ENCODE peak calls at places on chromosomes 16 and 17, in five cellular contexts. One of them, this sample, is unnamed.

GRCh38 chr17:69557339-69557738 is 142.8 kb downstream of the MAP2K6 start:
- DNase-seq in H1: no peak
- DNase-seq in HEK293T: no peak
- DNase-seq in NT2/D1: no peak
- DNase-seq in GM12878: no peak
- DNase-seq in this sample: no peak

GRCh38 chr17:2025622-2026309 is 632 bp upstream of the RTN4RL1 start:
- DNase-seq in NT2/D1: no peak
- DNase-seq in HEK293T: peak; percentile 65
- DNase-seq in GM12878: no peak
- DNase-seq in H1: peak; percentile 70
- DNase-seq in this sample: peak; percentile 60

GRCh38 chr17:45222273-45222993 is 748 bp downstream of the FMNL1 start:
- DNase-seq in NT2/D1: no peak
- DNase-seq in GM12878: no peak
- DNase-seq in HEK293T: no peak
- DNase-seq in H1: no peak
- DNase-seq in this sample: no peak

GRCh38 chr16:29900888-29901606 is 759 bp downstream of the ASPHD1 start:
- DNase-seq in H1: peak; percentile 58
- DNase-seq in NT2/D1: no peak
- DNase-seq in HEK293T: no peak
- DNase-seq in GM12878: no peak
- DNase-seq in this sample: no peak

GRCh38 chr17:67912088-67912487 is 84.2 kb downstream of the C17orf58 start:
- DNase-seq in H1: no peak
- DNase-seq in HEK293T: no peak
- DNase-seq in NT2/D1: no peak
- DNase-seq in GM12878: no peak
- DNase-seq in this sample: no peak

GRCh38 chr16:74759564-74759963 is 15.1 kb downstream of the FA2H start:
- DNase-seq in HEK293T: no peak
- DNase-seq in H1: no peak
- DNase-seq in NT2/D1: no peak
- DNase-seq in GM12878: no peak
- DNase-seq in this sample: no peak

GRCh38 chr16:56800355-56800754 is 64.7 kb upstream of the SLC12A3 start:
- DNase-seq in NT2/D1: no peak
- DNase-seq in HEK293T: no peak
- DNase-seq in GM12878: no peak
- DNase-seq in H1: no peak
- DNase-seq in this sample: peak; percentile 80

GRCh38 chr16:4746991-4747574 is 12.7 kb downstream of the DNAAF8 start:
- DNase-seq in H1: no peak
- DNase-seq in HEK293T: no peak
- DNase-seq in NT2/D1: no peak
- DNase-seq in GM12878: no peak
- DNase-seq in this sample: no peak

GRCh38 chr16:84175351-84176081 is 11.3 kb downstream of the TAF1C start:
- DNase-seq in H1: peak; percentile 90
- DNase-seq in NT2/D1: peak; percentile 43
- DNase-seq in HEK293T: peak; percentile 42
- DNase-seq in GM12878: peak; percentile 19
- DNase-seq in this sample: peak; percentile 65

GRCh38 chr17:39716073-39716818 is 14.1 kb downstream of the MIEN1 start:
- DNase-seq in H1: no peak
- DNase-seq in GM12878: no peak
- DNase-seq in HEK293T: no peak
- DNase-seq in NT2/D1: no peak
- DNase-seq in this sample: no peak

GRCh38 chr17:48992433-48992832 is 4.8 kb upstream of the IGF2BP1 start:
- DNase-seq in HEK293T: no peak
- DNase-seq in H1: no peak
- DNase-seq in GM12878: no peak
- DNase-seq in NT2/D1: no peak
- DNase-seq in this sample: no peak

GRCh38 chr16:83953796-83954576 is 946 bp downstream of the OSGIN1 start:
- DNase-seq in NT2/D1: no peak
- DNase-seq in GM12878: no peak
- DNase-seq in H1: no peak
- DNase-seq in HEK293T: peak; percentile 57
- DNase-seq in this sample: peak; percentile 73

GRCh38 chr17:39920218-39921210 is 2.1 kb upstream of the GSDMB start:
- DNase-seq in NT2/D1: no peak
- DNase-seq in GM12878: no peak
- DNase-seq in H1: no peak
- DNase-seq in HEK293T: no peak
- DNase-seq in this sample: no peak

GRCh38 chr16:19481769-19482168 is 40.1 kb downstream of the GDE1 start:
- DNase-seq in H1: no peak
- DNase-seq in NT2/D1: no peak
- DNase-seq in HEK293T: no peak
- DNase-seq in GM12878: no peak
- DNase-seq in this sample: no peak

GRCh38 chr17:28948342-28948741 is 3.0 kb downstream of the PHF12 start:
- DNase-seq in H1: no peak
- DNase-seq in GM12878: no peak
- DNase-seq in HEK293T: no peak
- DNase-seq in NT2/D1: no peak
- DNase-seq in this sample: no peak

GRCh38 chr17:28944862-28945741 is 6.2 kb downstream of the PHF12 start:
- DNase-seq in HEK293T: no peak
- DNase-seq in H1: no peak
- DNase-seq in GM12878: no peak
- DNase-seq in NT2/D1: no peak
- DNase-seq in this sample: no peak

GRCh38 chr17:28944343-28944742 is 7.0 kb downstream of the PHF12 start:
- DNase-seq in HEK293T: no peak
- DNase-seq in H1: no peak
- DNase-seq in GM12878: no peak
- DNase-seq in NT2/D1: no peak
- DNase-seq in this sample: no peak

GRCh38 chr17:28947639-28948038 is 3.7 kb downstream of the PHF12 start:
- DNase-seq in H1: no peak
- DNase-seq in HEK293T: no peak
- DNase-seq in NT2/D1: no peak
- DNase-seq in GM12878: no peak
- DNase-seq in this sample: no peak

GRCh38 chr17:28946239-28946638 is 5.1 kb downstream of the PHF12 start:
- DNase-seq in H1: no peak
- DNase-seq in GM12878: no peak
- DNase-seq in HEK293T: no peak
- DNase-seq in NT2/D1: no peak
- DNase-seq in this sample: no peak
- TF ChIP-seq SUZ12 in H1: no peak
- TF ChIP-seq SUZ12 in GM12878: no peak
- TF ChIP-seq SUZ12 in HEK293T: no peak
- TF ChIP-seq SUZ12 in NT2/D1: no peak
- TF ChIP-seq SUZ12 in this sample: no peak

GRCh38 chr16:79284760-79285159 is 315.8 kb downstream of the MAF start:
- DNase-seq in GM12878: no peak
- DNase-seq in H1: no peak
- DNase-seq in HEK293T: no peak
- DNase-seq in NT2/D1: no peak
- DNase-seq in this sample: no peak

GRCh38 chr16:79283578-79283977 is 317.0 kb downstream of the MAF start:
- DNase-seq in H1: no peak
- DNase-seq in GM12878: no peak
- DNase-seq in HEK293T: no peak
- DNase-seq in NT2/D1: no peak
- DNase-seq in this sample: no peak

GRCh38 chr16:79287424-79287917 is 313.1 kb downstream of the MAF start:
- DNase-seq in H1: no peak
- DNase-seq in NT2/D1: no peak
- DNase-seq in GM12878: no peak
- DNase-seq in HEK293T: no peak
- DNase-seq in this sample: no peak

GRCh38 chr16:79288046-79288445 is 312.5 kb downstream of the MAF start:
- DNase-seq in NT2/D1: no peak
- DNase-seq in H1: no peak
- DNase-seq in GM12878: no peak
- DNase-seq in HEK293T: no peak
- DNase-seq in this sample: no peak

GRCh38 chr16:79286646-79287423 is 313.7 kb downstream of the MAF start:
- DNase-seq in H1: no peak
- DNase-seq in HEK293T: no peak
- DNase-seq in GM12878: peak; percentile 49
- DNase-seq in NT2/D1: no peak
- DNase-seq in this sample: no peak
- TF ChIP-seq SUZ12 in H1: no peak
- TF ChIP-seq SUZ12 in HEK293T: no peak
- TF ChIP-seq SUZ12 in GM12878: no peak
- TF ChIP-seq SUZ12 in NT2/D1: no peak
- TF ChIP-seq SUZ12 in this sample: no peak

GRCh38 chr17:56173958-56174357 is 20.7 kb downstream of the ANKFN1 start:
- DNase-seq in GM12878: no peak
- DNase-seq in H1: no peak
- DNase-seq in HEK293T: no peak
- DNase-seq in NT2/D1: no peak
- DNase-seq in this sample: no peak
- TF ChIP-seq SUZ12 in GM12878: no peak
- TF ChIP-seq SUZ12 in H1: no peak
- TF ChIP-seq SUZ12 in HEK293T: no peak
- TF ChIP-seq SUZ12 in NT2/D1: no peak
- TF ChIP-seq SUZ12 in this sample: no peak

GRCh38 chr17:81666342-81667191 is at the start of the genes CCDC137 and OXLD1:
- DNase-seq in GM12878: peak; percentile 76
- DNase-seq in H1: peak; percentile 93
- DNase-seq in NT2/D1: peak; percentile 87
- DNase-seq in HEK293T: peak; percentile 98
- DNase-seq in this sample: peak; percentile 94

GRCh38 chr17:81664051-81664470 is 2.3 kb downstream of the OXLD1 start:
- DNase-seq in NT2/D1: no peak
- DNase-seq in HEK293T: no peak
- DNase-seq in H1: no peak
- DNase-seq in GM12878: no peak
- DNase-seq in this sample: no peak

GRCh38 chr17:81667754-81668153 is 1.2 kb downstream of the CCDC137 start:
- DNase-seq in NT2/D1: no peak
- DNase-seq in HEK293T: peak; percentile 67
- DNase-seq in H1: no peak
- DNase-seq in GM12878: no peak
- DNase-seq in this sample: no peak

GRCh38 chr17:81666092-81666341 is 388 bp downstream of the OXLD1 start:
- DNase-seq in GM12878: no peak
- DNase-seq in HEK293T: no peak
- DNase-seq in H1: no peak
- DNase-seq in NT2/D1: no peak
- DNase-seq in this sample: peak; percentile 36

GRCh38 chr17:81665205-81666091 is 957 bp downstream of the OXLD1 start:
- DNase-seq in H1: no peak
- DNase-seq in NT2/D1: no peak
- DNase-seq in GM12878: no peak
- DNase-seq in HEK293T: peak; percentile 53
- DNase-seq in this sample: peak; percentile 47
- TF ChIP-seq SUZ12 in H1: no peak
- TF ChIP-seq SUZ12 in NT2/D1: no peak
- TF ChIP-seq SUZ12 in GM12878: no peak
- TF ChIP-seq SUZ12 in HEK293T: no peak
- TF ChIP-seq SUZ12 in this sample: no peak

DNA sequence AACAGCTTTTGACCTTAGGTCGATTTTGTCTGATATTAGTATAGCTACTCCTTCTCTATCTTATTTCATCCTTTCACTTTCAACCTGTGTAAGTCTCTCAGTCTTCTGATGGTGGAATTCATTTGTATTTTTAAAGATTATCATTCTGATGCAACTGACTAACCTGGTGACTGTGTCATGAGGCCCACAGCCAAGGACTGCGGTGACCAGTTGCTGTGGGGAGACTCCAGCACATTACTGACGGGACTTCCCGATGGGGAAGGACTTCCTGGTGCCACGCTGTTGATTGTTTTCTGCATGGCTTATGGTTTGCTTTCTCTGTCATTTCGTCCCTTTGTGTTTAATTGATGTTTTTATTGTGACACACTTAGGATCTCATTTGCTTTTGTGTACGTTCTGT is 34.2 kb downstream of the RMI2 start:
- DNase-seq in HEK293T: no peak
- DNase-seq in NT2/D1: no peak
- DNase-seq in GM12878: peak; percentile 71
- DNase-seq in H1: no peak
- DNase-seq in this sample: no peak
- TF ChIP-seq SUZ12 in HEK293T: no peak
- TF ChIP-seq SUZ12 in NT2/D1: no peak
- TF ChIP-seq SUZ12 in GM12878: no peak
- TF ChIP-seq SUZ12 in H1: no peak
- TF ChIP-seq SUZ12 in this sample: no peak